ENCODE peak calls at places on chromosome 17, in five cellular contexts. One of them, this sample, is unnamed. For H3K79me2, the result is how much of the 10 kb centered on the place peaks cover.

GRCh38 chr17:75570772-75571171 is 16.8 kb upstream of the MYO15B start:
- DNase-seq in DND-41: no peak
- DNase-seq in endothelial cell of umbilical vein: no peak
- DNase-seq in H9: no peak
- DNase-seq in hepatocyte: peak
- DNase-seq in this sample: peak

GRCh38 chr17:8744086-8744781 is 402 bp downstream of the CCDC42 start:
- DNase-seq in DND-41: no peak
- DNase-seq in endothelial cell of umbilical vein: no peak
- DNase-seq in H9: peak
- DNase-seq in hepatocyte: no peak
- DNase-seq in this sample: no peak

GRCh38 chr17:44898768-44899073 is 524 bp downstream of the EFTUD2 start:
- DNase-seq in DND-41: peak
- DNase-seq in endothelial cell of umbilical vein: no peak
- DNase-seq in H9: no peak
- DNase-seq in hepatocyte: peak
- DNase-seq in this sample: no peak

GRCh38 chr17:67531291-67531690 is 154.2 kb downstream of the PITPNC1 start:
- DNase-seq in DND-41: no peak
- DNase-seq in endothelial cell of umbilical vein: no peak
- DNase-seq in H9: peak
- DNase-seq in hepatocyte: no peak
- DNase-seq in this sample: peak

GRCh38 chr17:4162366-4162765 is 19.4 kb downstream of the CYB5D2 start:
- DNase-seq in DND-41: no peak
- DNase-seq in endothelial cell of umbilical vein: no peak
- DNase-seq in H9: no peak
- DNase-seq in hepatocyte: no peak
- DNase-seq in this sample: peak

GRCh38 chr17:39264119-39264518 is 38.4 kb upstream of the STAC2 start:
- DNase-seq in DND-41: no peak
- DNase-seq in endothelial cell of umbilical vein: no peak
- DNase-seq in H9: no peak
- DNase-seq in hepatocyte: no peak
- DNase-seq in this sample: peak

GRCh38 chr17:81108220-81108619 is 57.1 kb upstream of the PVALEF start:
- DNase-seq in DND-41: no peak
- DNase-seq in endothelial cell of umbilical vein: no peak
- DNase-seq in H9: no peak
- DNase-seq in hepatocyte: no peak
- DNase-seq in this sample: no peak

GRCh38 chr17:79424471-79425185 is 186.2 kb downstream of the RBFOX3 start:
- DNase-seq in DND-41: no peak
- DNase-seq in endothelial cell of umbilical vein: no peak
- DNase-seq in H9: no peak
- DNase-seq in hepatocyte: no peak
- DNase-seq in this sample: no peak

GRCh38 chr17:78358538-78359215 is 1.2 kb downstream of the SOCS3 start:
- DNase-seq in DND-41: no peak
- DNase-seq in endothelial cell of umbilical vein: peak
- DNase-seq in H9: peak
- DNase-seq in hepatocyte: no peak
- DNase-seq in this sample: peak

GRCh38 chr17:29835438-29836351 is 94.3 kb downstream of the SSH2 start:
- DNase-seq in DND-41: no peak
- DNase-seq in endothelial cell of umbilical vein: no peak
- DNase-seq in H9: no peak
- DNase-seq in hepatocyte: no peak
- DNase-seq in this sample: peak

GRCh38 chr17:63483655-63484575 is 7.1 kb downstream of the ACE start:
- DNase-seq in DND-41: no peak
- DNase-seq in endothelial cell of umbilical vein: no peak
- DNase-seq in H9: no peak
- DNase-seq in hepatocyte: no peak
- DNase-seq in this sample: peak

GRCh38 chr17:80862341-80862969 is 129.2 kb upstream of the CHMP6 start:
- DNase-seq in DND-41: peak
- DNase-seq in endothelial cell of umbilical vein: no peak
- DNase-seq in H9: no peak
- DNase-seq in hepatocyte: no peak
- DNase-seq in this sample: no peak

GRCh38 chr17:30113213-30113612 is 3.4 kb upstream of the NSRP1 start:
- DNase-seq in DND-41: no peak
- DNase-seq in endothelial cell of umbilical vein: no peak
- DNase-seq in H9: no peak
- DNase-seq in hepatocyte: no peak
- DNase-seq in this sample: no peak

GRCh38 chr17:14304876-14305636 is 4.2 kb downstream of the HS3ST3B1 start:
- DNase-seq in DND-41: no peak
- DNase-seq in endothelial cell of umbilical vein: no peak
- DNase-seq in H9: peak
- DNase-seq in hepatocyte: no peak
- DNase-seq in this sample: peak

GRCh38 chr17:77118251-77118928 is 22.4 kb upstream of the SEC14L1 start:
- DNase-seq in DND-41: no peak
- DNase-seq in endothelial cell of umbilical vein: peak
- DNase-seq in H9: no peak
- DNase-seq in hepatocyte: no peak
- DNase-seq in this sample: no peak

GRCh38 chr17:13996758-13997157 is 72.5 kb upstream of the COX10 start:
- DNase-seq in DND-41: no peak
- DNase-seq in endothelial cell of umbilical vein: no peak
- DNase-seq in H9: no peak
- DNase-seq in hepatocyte: no peak
- DNase-seq in this sample: no peak

DNA sequence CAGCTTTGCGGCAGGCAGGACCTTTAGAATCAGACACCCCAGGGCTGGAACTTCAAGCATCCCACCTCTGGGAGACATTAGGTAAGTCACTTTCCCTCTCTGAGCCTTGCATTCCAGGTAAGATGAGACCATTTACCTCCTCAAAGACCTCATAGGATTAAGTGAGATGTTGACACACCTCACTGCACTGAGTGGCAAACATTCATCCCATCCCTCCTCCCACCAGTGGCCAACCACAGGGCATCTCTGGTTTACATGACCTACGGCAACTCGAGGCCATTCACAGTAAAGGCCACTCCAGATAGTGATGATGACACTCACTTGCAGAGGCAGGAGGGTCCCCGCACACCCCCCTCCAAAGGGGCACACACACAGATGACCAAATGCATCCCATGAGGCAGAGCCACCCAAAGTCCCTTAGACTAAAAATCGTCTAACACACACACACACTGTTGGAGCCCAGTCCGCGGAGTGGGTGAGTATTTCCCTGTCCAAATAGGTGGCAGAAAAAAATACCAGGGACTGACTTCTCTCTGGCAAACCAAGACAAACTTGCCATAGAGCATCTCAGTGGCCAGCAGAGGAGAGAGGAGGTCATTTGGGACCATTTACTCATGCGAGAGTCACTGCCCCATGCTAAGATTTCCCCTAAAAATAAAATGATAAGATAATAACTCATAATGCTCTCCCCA is 454.9 kb downstream of the SOX9 start:
- DNase-seq in DND-41: no peak
- DNase-seq in endothelial cell of umbilical vein: no peak
- DNase-seq in H9: no peak
- DNase-seq in hepatocyte: no peak
- DNase-seq in this sample: peak
- H3K79me2 ChIP-seq in DND-41: under half
- H3K79me2 ChIP-seq in endothelial cell of umbilical vein: under half
- H3K79me2 ChIP-seq in H9: under half
- H3K79me2 ChIP-seq in hepatocyte: half or more
- H3K79me2 ChIP-seq in this sample: under half

GRCh38 chr17:48996696-48997102 is 486 bp upstream of the IGF2BP1 start:
- DNase-seq in DND-41: no peak
- DNase-seq in endothelial cell of umbilical vein: no peak
- DNase-seq in H9: no peak
- DNase-seq in hepatocyte: peak
- DNase-seq in this sample: no peak
- H3K79me2 ChIP-seq in DND-41: under half
- H3K79me2 ChIP-seq in endothelial cell of umbilical vein: under half
- H3K79me2 ChIP-seq in H9: under half
- H3K79me2 ChIP-seq in hepatocyte: under half
- H3K79me2 ChIP-seq in this sample: under half

GRCh38 chr17:40412880-40413279 is 4.8 kb downstream of the TOP2A start:
- DNase-seq in DND-41: no peak
- DNase-seq in endothelial cell of umbilical vein: no peak
- DNase-seq in H9: no peak
- DNase-seq in hepatocyte: no peak
- DNase-seq in this sample: no peak
- H3K79me2 ChIP-seq in DND-41: half or more
- H3K79me2 ChIP-seq in endothelial cell of umbilical vein: under half
- H3K79me2 ChIP-seq in H9: under half
- H3K79me2 ChIP-seq in hepatocyte: under half
- H3K79me2 ChIP-seq in this sample: half or more

DNA sequence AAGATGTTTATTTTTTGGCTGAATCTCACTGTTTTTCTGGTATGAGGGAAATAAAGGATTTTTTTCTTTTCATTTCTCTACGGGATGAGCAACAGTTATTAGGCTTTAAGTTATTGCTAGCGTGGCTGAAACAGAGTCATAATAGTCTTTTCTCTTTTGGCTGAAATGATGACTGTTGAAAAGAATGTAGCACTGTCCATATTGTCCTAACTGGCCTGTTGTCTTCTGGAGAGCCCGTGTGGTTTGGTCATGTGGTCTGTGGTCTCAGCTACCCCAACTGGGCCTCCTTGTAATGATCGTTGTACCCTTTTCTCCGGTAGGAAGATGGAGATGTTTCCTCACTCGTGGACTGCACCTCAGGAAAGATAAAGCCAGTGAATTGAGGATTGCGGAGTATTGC is 36.6 kb downstream of the EPN2 start:
- DNase-seq in DND-41: no peak
- DNase-seq in endothelial cell of umbilical vein: no peak
- DNase-seq in H9: no peak
- DNase-seq in hepatocyte: no peak
- DNase-seq in this sample: peak
- H3K79me2 ChIP-seq in DND-41: under half
- H3K79me2 ChIP-seq in endothelial cell of umbilical vein: under half
- H3K79me2 ChIP-seq in H9: under half
- H3K79me2 ChIP-seq in hepatocyte: half or more
- H3K79me2 ChIP-seq in this sample: half or more